ENCODE peak calls at places on chromosomes 13 and 19, in four cellular contexts. One of them, this sample, is unnamed.

GRCh38 chr13:95842898-95843297 is 166.0 kb downstream of the DNAJC3 start:
- DNase-seq in stimulated activated CD4-positive, alpha-beta T cell treated with anti-CD3 and anti-CD28 coated beads, Interleukin-2, amount 100 ng/mL, for 48 hours: no peak
- DNase-seq in NCI-H1930: no peak
- DNase-seq in PC-3: peak; percentile 62
- DNase-seq in this sample: no peak

GRCh38 chr19:9580728-9581127 is 3.6 kb downstream of the ZNF121 start:
- DNase-seq in stimulated activated CD4-positive, alpha-beta T cell treated with anti-CD3 and anti-CD28 coated beads, Interleukin-2, amount 100 ng/mL, for 48 hours: no peak
- DNase-seq in NCI-H1930: no peak
- DNase-seq in PC-3: no peak
- DNase-seq in this sample: no peak

GRCh38 chr19:58545286-58546068 is 1.6 kb downstream of the TRIM28 start:
- DNase-seq in stimulated activated CD4-positive, alpha-beta T cell treated with anti-CD3 and anti-CD28 coated beads, Interleukin-2, amount 100 ng/mL, for 48 hours: no peak
- DNase-seq in NCI-H1930: no peak
- DNase-seq in PC-3: no peak
- DNase-seq in this sample: no peak

GRCh38 chr19:17227798-17228367 is 1.9 kb downstream of the OCEL1 start:
- DNase-seq in stimulated activated CD4-positive, alpha-beta T cell treated with anti-CD3 and anti-CD28 coated beads, Interleukin-2, amount 100 ng/mL, for 48 hours: no peak
- DNase-seq in NCI-H1930: no peak
- DNase-seq in PC-3: no peak
- DNase-seq in this sample: no peak

GRCh38 chr13:60990032-60990733 is 425.5 kb downstream of the PCDH20 start:
- DNase-seq in stimulated activated CD4-positive, alpha-beta T cell treated with anti-CD3 and anti-CD28 coated beads, Interleukin-2, amount 100 ng/mL, for 48 hours: no peak
- DNase-seq in NCI-H1930: no peak
- DNase-seq in PC-3: peak; percentile 56
- DNase-seq in this sample: no peak

GRCh38 chr19:15316498-15316897 is 15.8 kb downstream of the BRD4 start:
- DNase-seq in stimulated activated CD4-positive, alpha-beta T cell treated with anti-CD3 and anti-CD28 coated beads, Interleukin-2, amount 100 ng/mL, for 48 hours: no peak
- DNase-seq in NCI-H1930: no peak
- DNase-seq in PC-3: no peak
- DNase-seq in this sample: no peak

GRCh38 chr19:57165846-57166245 is 1.4 kb downstream of the DUXA start:
- DNase-seq in stimulated activated CD4-positive, alpha-beta T cell treated with anti-CD3 and anti-CD28 coated beads, Interleukin-2, amount 100 ng/mL, for 48 hours: no peak
- DNase-seq in NCI-H1930: no peak
- DNase-seq in PC-3: peak; percentile 62
- DNase-seq in this sample: no peak

GRCh38 chr13:48733739-48734329 is 80.1 kb downstream of the CYSLTR2 start:
- DNase-seq in stimulated activated CD4-positive, alpha-beta T cell treated with anti-CD3 and anti-CD28 coated beads, Interleukin-2, amount 100 ng/mL, for 48 hours: no peak
- DNase-seq in NCI-H1930: no peak
- DNase-seq in PC-3: no peak
- DNase-seq in this sample: peak; percentile 48

GRCh38 chr13:66492479-66492878 is 737.7 kb downstream of the PCDH9 start:
- DNase-seq in stimulated activated CD4-positive, alpha-beta T cell treated with anti-CD3 and anti-CD28 coated beads, Interleukin-2, amount 100 ng/mL, for 48 hours: no peak
- DNase-seq in NCI-H1930: no peak
- DNase-seq in PC-3: peak; percentile 17
- DNase-seq in this sample: no peak

GRCh38 chr19:8724276-8724675 is 2.8 kb downstream of the OR2Z1 start:
- DNase-seq in stimulated activated CD4-positive, alpha-beta T cell treated with anti-CD3 and anti-CD28 coated beads, Interleukin-2, amount 100 ng/mL, for 48 hours: no peak
- DNase-seq in NCI-H1930: no peak
- DNase-seq in PC-3: no peak
- DNase-seq in this sample: no peak

GRCh38 chr19:48498922-48499321 is 12.7 kb downstream of the LMTK3 start:
- DNase-seq in stimulated activated CD4-positive, alpha-beta T cell treated with anti-CD3 and anti-CD28 coated beads, Interleukin-2, amount 100 ng/mL, for 48 hours: no peak
- DNase-seq in NCI-H1930: no peak
- DNase-seq in PC-3: no peak
- DNase-seq in this sample: no peak

GRCh38 chr19:5960005-5961001 is 17.6 kb downstream of the RANBP3 start:
- DNase-seq in stimulated activated CD4-positive, alpha-beta T cell treated with anti-CD3 and anti-CD28 coated beads, Interleukin-2, amount 100 ng/mL, for 48 hours: no peak
- DNase-seq in NCI-H1930: no peak
- DNase-seq in PC-3: no peak
- DNase-seq in this sample: no peak

GRCh38 chr19:41327499-41328156 is 17.7 kb downstream of the CCDC97 start:
- DNase-seq in stimulated activated CD4-positive, alpha-beta T cell treated with anti-CD3 and anti-CD28 coated beads, Interleukin-2, amount 100 ng/mL, for 48 hours: peak; percentile 64
- DNase-seq in NCI-H1930: no peak
- DNase-seq in PC-3: peak; percentile 81
- DNase-seq in this sample: peak; percentile 42

GRCh38 chr19:45584332-45585157 is at the start of gene OPA3:
- DNase-seq in stimulated activated CD4-positive, alpha-beta T cell treated with anti-CD3 and anti-CD28 coated beads, Interleukin-2, amount 100 ng/mL, for 48 hours: peak; percentile 97
- DNase-seq in NCI-H1930: peak; percentile 100
- DNase-seq in PC-3: peak; percentile 99
- DNase-seq in this sample: peak; percentile 100

GRCh38 chr19:37874784-37875183 is 31.6 kb downstream of the WDR87 start:
- DNase-seq in stimulated activated CD4-positive, alpha-beta T cell treated with anti-CD3 and anti-CD28 coated beads, Interleukin-2, amount 100 ng/mL, for 48 hours: no peak
- DNase-seq in NCI-H1930: no peak
- DNase-seq in PC-3: no peak
- DNase-seq in this sample: no peak

GRCh38 chr13:106695139-106695538 is 127.2 kb upstream of the ARGLU1 start:
- DNase-seq in stimulated activated CD4-positive, alpha-beta T cell treated with anti-CD3 and anti-CD28 coated beads, Interleukin-2, amount 100 ng/mL, for 48 hours: no peak
- DNase-seq in NCI-H1930: no peak
- DNase-seq in PC-3: no peak
- DNase-seq in this sample: no peak

GRCh38 chr13:42151781-42152180 is 103.3 kb downstream of the DGKH start:
- DNase-seq in stimulated activated CD4-positive, alpha-beta T cell treated with anti-CD3 and anti-CD28 coated beads, Interleukin-2, amount 100 ng/mL, for 48 hours: no peak
- DNase-seq in NCI-H1930: no peak
- DNase-seq in PC-3: peak; percentile 13
- DNase-seq in this sample: no peak

GRCh38 chr13:34207334-34207733 is 389.4 kb downstream of the RFC3 start:
- DNase-seq in stimulated activated CD4-positive, alpha-beta T cell treated with anti-CD3 and anti-CD28 coated beads, Interleukin-2, amount 100 ng/mL, for 48 hours: no peak
- DNase-seq in NCI-H1930: no peak
- DNase-seq in PC-3: peak; percentile 69
- DNase-seq in this sample: peak; percentile 82

GRCh38 chr19:12825259-12826131 is 8.9 kb downstream of the RTBDN start:
- DNase-seq in stimulated activated CD4-positive, alpha-beta T cell treated with anti-CD3 and anti-CD28 coated beads, Interleukin-2, amount 100 ng/mL, for 48 hours: no peak
- DNase-seq in NCI-H1930: peak; percentile 52
- DNase-seq in PC-3: peak; percentile 24
- DNase-seq in this sample: no peak

GRCh38 chr19:47228168-47228936 is 2.6 kb downstream of the BBC3 start:
- DNase-seq in stimulated activated CD4-positive, alpha-beta T cell treated with anti-CD3 and anti-CD28 coated beads, Interleukin-2, amount 100 ng/mL, for 48 hours: no peak
- DNase-seq in NCI-H1930: peak; percentile 35
- DNase-seq in PC-3: no peak
- DNase-seq in this sample: no peak

This sample was measured in fibroblast of mammary gland.